ENCODE peak calls at places on chromosomes 2 and 18, in five cellular contexts. One of them, this sample, is unnamed.

GRCh38 chr2:86243950-86244733 is 44.9 kb downstream of the MRPL35 start:
- DNase-seq in breast epithelium: no peak
- DNase-seq in ovary: no peak
- DNase-seq in A549: no peak
- DNase-seq in H1: no peak
- DNase-seq in this sample: peak; percentile 41

GRCh38 chr2:45821558-45822271 is 170.2 kb downstream of the PRKCE start:
- DNase-seq in breast epithelium: peak; percentile 85
- DNase-seq in ovary: peak; percentile 75
- DNase-seq in A549: peak; percentile 62
- DNase-seq in H1: no peak
- DNase-seq in this sample: peak; percentile 81

GRCh38 chr2:29963972-29964570 is 42.7 kb upstream of the ALK start:
- DNase-seq in breast epithelium: no peak
- DNase-seq in ovary: no peak
- DNase-seq in A549: no peak
- DNase-seq in H1: no peak
- DNase-seq in this sample: no peak

GRCh38 chr18:48868468-48869466 is 82.0 kb downstream of the SMAD7 start:
- DNase-seq in breast epithelium: no peak
- DNase-seq in ovary: no peak
- DNase-seq in A549: peak; percentile 51
- DNase-seq in H1: no peak
- DNase-seq in this sample: no peak

GRCh38 chr18:52903858-52904257 is 563.9 kb downstream of the DCC start:
- DNase-seq in breast epithelium: no peak
- DNase-seq in ovary: peak; percentile 42
- DNase-seq in A549: peak; percentile 26
- DNase-seq in H1: no peak
- DNase-seq in this sample: peak; percentile 46

GRCh38 chr2:29361255-29361654 is 246.0 kb downstream of the CLIP4 start:
- DNase-seq in breast epithelium: no peak
- DNase-seq in ovary: no peak
- DNase-seq in A549: no peak
- DNase-seq in H1: no peak
- DNase-seq in this sample: no peak

GRCh38 chr2:119689218-119689617 is 10.2 kb downstream of the TMEM177 start:
- DNase-seq in breast epithelium: no peak
- DNase-seq in ovary: no peak
- DNase-seq in A549: no peak
- DNase-seq in H1: no peak
- DNase-seq in this sample: no peak

GRCh38 chr18:37570336-37570930 is 4.8 kb upstream of the CELF4 start:
- DNase-seq in breast epithelium: no peak
- DNase-seq in ovary: no peak
- DNase-seq in A549: no peak
- DNase-seq in H1: no peak
- DNase-seq in this sample: no peak

GRCh38 chr2:174350018-174350417 is 15.3 kb downstream of the SP9 start:
- DNase-seq in breast epithelium: no peak
- DNase-seq in ovary: no peak
- DNase-seq in A549: peak; percentile 35
- DNase-seq in H1: no peak
- DNase-seq in this sample: no peak

GRCh38 chr18:66826211-66826610 is 222.3 kb upstream of the CDH19 start:
- DNase-seq in breast epithelium: no peak
- DNase-seq in ovary: no peak
- DNase-seq in A549: no peak
- DNase-seq in H1: no peak
- DNase-seq in this sample: no peak

GRCh38 chr18:73645175-73645715 is 502.4 kb downstream of the FBXO15 start:
- DNase-seq in breast epithelium: no peak
- DNase-seq in ovary: no peak
- DNase-seq in A549: no peak
- DNase-seq in H1: no peak
- DNase-seq in this sample: no peak

GRCh38 chr18:10444314-10445006 is 10.0 kb upstream of the APCDD1 start:
- DNase-seq in breast epithelium: no peak
- DNase-seq in ovary: no peak
- DNase-seq in A549: no peak
- DNase-seq in H1: no peak
- DNase-seq in this sample: no peak

GRCh38 chr2:134120160-134120717 is 133.6 kb upstream of the MGAT5 start:
- DNase-seq in breast epithelium: no peak
- DNase-seq in ovary: peak; percentile 65
- DNase-seq in A549: no peak
- DNase-seq in H1: no peak
- DNase-seq in this sample: peak; percentile 29

GRCh38 chr2:173044686-173045085 is 31.0 kb upstream of the MAP3K20 start:
- DNase-seq in breast epithelium: no peak
- DNase-seq in ovary: no peak
- DNase-seq in A549: no peak
- DNase-seq in H1: no peak
- DNase-seq in this sample: no peak

GRCh38 chr2:54809814-54810213 is 86.4 kb downstream of the EML6 start:
- DNase-seq in breast epithelium: no peak
- DNase-seq in ovary: no peak
- DNase-seq in A549: peak; percentile 29
- DNase-seq in H1: no peak
- DNase-seq in this sample: no peak

GRCh38 chr18:23302852-23303527 is 150.1 kb upstream of the RIOK3 start:
- DNase-seq in breast epithelium: no peak
- DNase-seq in ovary: no peak
- DNase-seq in A549: no peak
- DNase-seq in H1: no peak
- DNase-seq in this sample: no peak

GRCh38 chr18:61854578-61854977 is 38.2 kb downstream of the RNF152 start:
- DNase-seq in breast epithelium: no peak
- DNase-seq in ovary: no peak
- DNase-seq in A549: no peak
- DNase-seq in H1: no peak
- DNase-seq in this sample: no peak

GRCh38 chr2:88053301-88053700 is 2.3 kb downstream of the KRCC1 start:
- DNase-seq in breast epithelium: no peak
- DNase-seq in ovary: no peak
- DNase-seq in A549: no peak
- DNase-seq in H1: no peak
- DNase-seq in this sample: peak; percentile 28

GRCh38 chr18:77749189-77749588 is 499.5 kb downstream of the GALR1 start:
- DNase-seq in breast epithelium: no peak
- DNase-seq in ovary: no peak
- DNase-seq in A549: peak; percentile 3
- DNase-seq in H1: no peak
- DNase-seq in this sample: no peak

GRCh38 chr2:26395394-26395793 is 6.3 kb upstream of the DRC1 start:
- DNase-seq in breast epithelium: no peak
- DNase-seq in ovary: no peak
- DNase-seq in A549: no peak
- DNase-seq in H1: no peak
- DNase-seq in this sample: no peak

GRCh38 chr18:28086530-28087172 is 90.3 kb downstream of the CDH2 start:
- DNase-seq in breast epithelium: no peak
- DNase-seq in ovary: no peak
- DNase-seq in A549: no peak
- DNase-seq in H1: no peak
- DNase-seq in this sample: no peak

GRCh38 chr2:88828397-88829137 is 137.1 kb downstream of the RPIA start:
- DNase-seq in breast epithelium: no peak
- DNase-seq in ovary: no peak
- DNase-seq in A549: no peak
- DNase-seq in H1: no peak
- DNase-seq in this sample: no peak

GRCh38 chr2:227406177-227407031 is 18.7 kb upstream of the SCYGR1 start:
- DNase-seq in breast epithelium: peak; percentile 53
- DNase-seq in ovary: peak; percentile 64
- DNase-seq in A549: peak; percentile 98
- DNase-seq in H1: peak; percentile 51
- DNase-seq in this sample: peak; percentile 78

GRCh38 chr2:46852124-46852523 is 63.5 kb downstream of the MCFD2 start:
- DNase-seq in breast epithelium: no peak
- DNase-seq in ovary: no peak
- DNase-seq in A549: no peak
- DNase-seq in H1: no peak
- DNase-seq in this sample: no peak

GRCh38 chr2:63050186-63050915 is at the start of gene OTX1:
- DNase-seq in breast epithelium: no peak
- DNase-seq in ovary: peak; percentile 66
- DNase-seq in A549: peak; percentile 85
- DNase-seq in H1: no peak
- DNase-seq in this sample: peak; percentile 57

GRCh38 chr2:16064719-16065118 is 124.4 kb downstream of the MYCN start:
- DNase-seq in breast epithelium: no peak
- DNase-seq in ovary: no peak
- DNase-seq in A549: no peak
- DNase-seq in H1: no peak
- DNase-seq in this sample: no peak

GRCh38 chr2:216029416-216030129 is 16.2 kb upstream of the MREG start:
- DNase-seq in breast epithelium: no peak
- DNase-seq in ovary: no peak
- DNase-seq in A549: no peak
- DNase-seq in H1: no peak
- DNase-seq in this sample: no peak

GRCh38 chr2:8986327-8986976 is 17.0 kb downstream of the MBOAT2 start:
- DNase-seq in breast epithelium: no peak
- DNase-seq in ovary: no peak
- DNase-seq in A549: peak; percentile 46
- DNase-seq in H1: no peak
- DNase-seq in this sample: no peak

GRCh38 chr2:177188482-177189469 is 23.8 kb upstream of the HNRNPA3 start:
- DNase-seq in breast epithelium: no peak
- DNase-seq in ovary: no peak
- DNase-seq in A549: no peak
- DNase-seq in H1: no peak
- DNase-seq in this sample: no peak

GRCh38 chr2:171522057-171522803 is at the start of gene CYBRD1:
- DNase-seq in breast epithelium: peak; percentile 76
- DNase-seq in ovary: peak; percentile 91
- DNase-seq in A549: peak; percentile 78
- DNase-seq in H1: no peak
- DNase-seq in this sample: peak; percentile 88
- TF ChIP-seq POLR2A in breast epithelium: peak; percentile 62
- TF ChIP-seq POLR2A in ovary: peak; percentile 70
- TF ChIP-seq POLR2A in A549: peak; percentile 19
- TF ChIP-seq POLR2A in H1: no peak
- TF ChIP-seq POLR2A in this sample: peak; percentile 87

GRCh38 chr18:57915848-57916596 is 112.9 kb upstream of the ATP8B1 start:
- DNase-seq in breast epithelium: peak; percentile 32
- DNase-seq in ovary: no peak
- DNase-seq in A549: no peak
- DNase-seq in H1: no peak
- DNase-seq in this sample: peak; percentile 6
- TF ChIP-seq POLR2A in breast epithelium: no peak
- TF ChIP-seq POLR2A in ovary: no peak
- TF ChIP-seq POLR2A in A549: no peak
- TF ChIP-seq POLR2A in H1: no peak
- TF ChIP-seq POLR2A in this sample: no peak

DNA sequence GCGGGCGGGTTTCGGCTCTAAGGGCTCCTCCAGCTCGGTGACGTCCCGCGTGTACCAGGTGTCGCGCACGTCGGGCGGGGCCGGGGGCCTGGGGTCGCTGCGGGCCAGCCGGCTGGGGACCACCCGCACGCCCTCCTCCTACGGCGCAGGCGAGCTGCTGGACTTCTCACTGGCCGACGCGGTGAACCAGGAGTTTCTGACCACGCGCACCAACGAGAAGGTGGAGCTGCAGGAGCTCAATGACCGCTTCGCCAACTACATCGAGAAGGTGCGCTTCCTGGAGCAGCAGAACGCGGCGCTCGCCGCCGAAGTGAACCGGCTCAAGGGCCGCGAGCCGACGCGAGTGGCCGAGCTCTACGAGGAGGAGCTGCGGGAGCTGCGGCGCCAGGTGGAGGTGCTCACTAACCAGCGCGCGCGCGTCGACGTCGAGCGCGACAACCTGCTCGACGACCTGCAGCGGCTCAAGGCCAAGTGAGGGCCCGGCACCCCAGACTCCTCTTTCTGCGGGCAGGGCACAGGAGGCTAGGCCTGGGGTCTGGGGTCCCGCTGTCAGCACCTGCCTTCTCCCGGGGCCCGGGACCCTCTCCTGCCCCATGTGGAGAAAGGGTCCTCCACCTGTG is 503 bp downstream of the DES start:
- DNase-seq in breast epithelium: no peak
- DNase-seq in ovary: peak; percentile 69
- DNase-seq in A549: no peak
- DNase-seq in H1: no peak
- DNase-seq in this sample: no peak
- TF ChIP-seq POLR2A in breast epithelium: no peak
- TF ChIP-seq POLR2A in ovary: no peak
- TF ChIP-seq POLR2A in A549: no peak
- TF ChIP-seq POLR2A in H1: no peak
- TF ChIP-seq POLR2A in this sample: no peak

GRCh38 chr18:25351280-25351772 is 640 bp downstream of the ZNF521 start:
- DNase-seq in breast epithelium: no peak
- DNase-seq in ovary: no peak
- DNase-seq in A549: no peak
- DNase-seq in H1: no peak
- DNase-seq in this sample: no peak

GRCh38 chr18:25352629-25353005 is 651 bp upstream of the ZNF521 start:
- DNase-seq in breast epithelium: no peak
- DNase-seq in ovary: no peak
- DNase-seq in A549: no peak
- DNase-seq in H1: no peak
- DNase-seq in this sample: no peak

GRCh38 chr18:25350561-25351201 is 1.3 kb downstream of the ZNF521 start:
- DNase-seq in breast epithelium: peak; percentile 39
- DNase-seq in ovary: peak; percentile 84
- DNase-seq in A549: no peak
- DNase-seq in H1: no peak
- DNase-seq in this sample: peak; percentile 56

GRCh38 chr18:25353080-25353479 is 1.1 kb upstream of the ZNF521 start:
- DNase-seq in breast epithelium: no peak
- DNase-seq in ovary: no peak
- DNase-seq in A549: no peak
- DNase-seq in H1: no peak
- DNase-seq in this sample: no peak

GRCh38 chr18:25351773-25352628 is at the start of gene ZNF521:
- DNase-seq in breast epithelium: peak; percentile 83
- DNase-seq in ovary: peak; percentile 89
- DNase-seq in A549: peak; percentile 33
- DNase-seq in H1: peak; percentile 46
- DNase-seq in this sample: peak; percentile 87
- TF ChIP-seq POLR2A in breast epithelium: peak; percentile 41
- TF ChIP-seq POLR2A in ovary: peak; percentile 56
- TF ChIP-seq POLR2A in A549: no peak
- TF ChIP-seq POLR2A in H1: no peak
- TF ChIP-seq POLR2A in this sample: peak; percentile 51

This sample was measured in adrenal gland.